ENCODE peak calls at places on chromosome 10, in ten cellular contexts. J is adipocyte, G is suprapubic skin, Q is NCI-H1092 treated with DMSO at 0.1 percent for 48 hours, E is gastrocnemius medialis, L is NCI-H2107, N is cerebellar cortex, Z is germinal center, P is cardiac fibroblast, B is EH. U is an unnamed sample.

GRCh38 chr10:42962120-42962901 is 114.6 kb upstream of the RET start:
- DNase-seq in J (no peak), G (peak; percentile 76), Q (no peak), E (no peak), L (no peak), N (no peak), Z (no peak), P (no peak), B (no peak), U (no peak)

GRCh38 chr10:35135861-35136260 is 9.2 kb downstream of the CREM start:
- DNase-seq in J (no peak), G (no peak), Q (no peak), E (no peak), L (no peak), N (no peak), Z (no peak), P (no peak), B (peak; percentile 57), U (no peak)

GRCh38 chr10:59724098-59724938 is 14.7 kb upstream of the SLC16A9 start:
- DNase-seq in J (no peak), G (no peak), Q (no peak), E (peak; percentile 83), L (no peak), N (no peak), Z (no peak), P (no peak), B (no peak), U (no peak)

GRCh38 chr10:19505320-19506092 is 310.7 kb upstream of the PLXDC2 start:
- DNase-seq in J (no peak), G (no peak), Q (no peak), E (no peak), L (no peak), N (no peak), Z (no peak), P (no peak), B (no peak), U (no peak)

GRCh38 chr10:6918305-6918704 is 338.2 kb upstream of the PRKCQ start:
- DNase-seq in J (no peak), G (no peak), Q (no peak), E (no peak), L (no peak), N (no peak), Z (peak; percentile 44), P (peak; percentile 8), B (peak; percentile 20), U (no peak)

GRCh38 chr10:131822694-131823245 is 78.0 kb upstream of the PPP2R2D start:
- DNase-seq in J (no peak), G (peak; percentile 62), Q (no peak), E (no peak), L (no peak), N (no peak), Z (no peak), P (no peak), B (no peak), U (no peak)

GRCh38 chr10:49363309-49364031 is 32.4 kb downstream of the DRGX start:
- DNase-seq in J (no peak), G (peak; percentile 40), Q (no peak), E (no peak), L (no peak), N (no peak), Z (no peak), P (no peak), B (no peak), U (no peak)

GRCh38 chr10:80407836-80408197 is 534 bp upstream of the PRXL2A start:
- DNase-seq in J (peak; percentile 55), G (peak; percentile 74), Q (peak; percentile 44), E (no peak), L (no peak), N (no peak), Z (peak; percentile 24), P (no peak), B (no peak), U (no peak)

GRCh38 chr10:49284356-49284755 is 14.6 kb upstream of the C10orf71 start:
- DNase-seq in J (no peak), G (peak; percentile 48), Q (no peak), E (no peak), L (no peak), N (no peak), Z (no peak), P (no peak), B (no peak), U (no peak)

GRCh38 chr10:77889277-77889903 is 37.2 kb downstream of the DLG5 start:
- DNase-seq in J (no peak), G (no peak), Q (no peak), E (peak; percentile 71), L (no peak), N (no peak), Z (no peak), P (no peak), B (peak; percentile 55), U (no peak)

GRCh38 chr10:43278216-43278615 is 11.4 kb upstream of the RASGEF1A start:
- DNase-seq in J (peak; percentile 8), G (no peak), Q (no peak), E (no peak), L (no peak), N (no peak), Z (no peak), P (no peak), B (peak; percentile 7), U (no peak)

GRCh38 chr10:121601458-121601857 is 3.2 kb upstream of the FGFR2 start:
- DNase-seq in J (no peak), G (no peak), Q (no peak), E (no peak), L (no peak), N (no peak), Z (no peak), P (no peak), B (no peak), U (no peak)

GRCh38 chr10:44809652-44810051 is 101.5 kb upstream of the TMEM72 start:
- DNase-seq in J (peak; percentile 30), G (no peak), Q (no peak), E (no peak), L (no peak), N (no peak), Z (no peak), P (peak; percentile 84), B (peak; percentile 62), U (peak; percentile 36)

GRCh38 chr10:109647627-109648026 is 275.7 kb downstream of the XPNPEP1 start:
- DNase-seq in J (no peak), G (no peak), Q (no peak), E (no peak), L (no peak), N (no peak), Z (no peak), P (no peak), B (no peak), U (no peak)

U was measured in AG08395.